ENCODE peak calls at places on chromosome 4, in ten cellular contexts. F is activated naive CD8-positive, alpha-beta T cell treated with anti-CD3 and anti-CD28 coated beads, Interleukin-2, amount 10 ng/mL, durations not matched to agents 7 days and 5 days; H is stimulated activated CD4-positive, alpha-beta T cell treated with anti-CD3 and anti-CD28 coated beads, TNF-alpha, amount 100 ng/mL, for 24 hours; T is activated CD4-positive, alpha-beta T cell treated with anti-CD3 and anti-CD28 coated beads, Interleukin-2, amount 10 ng/mL, durations not matched to agents 7 days and 5 days; M is hypothalamus; J is stimulated activated naive CD8-positive, alpha-beta T cell treated with anti-CD3 and anti-CD28 coated beads, Interleukin-15, Interleukin-2, amounts not matched to agents 100 U/mL and 50 U/mL, for 24 hours; O is sciatic nerve; U is WTC11; N is T-helper 9 cell; G is choroid plexus epithelial cell. E is an unnamed sample.
A peak's percentile ranks its signal among the peaks of the same experiment; 100 is the strongest.

GRCh38 chr4:62484357-62484756 is 1284.2 kb downstream of the ADGRL3 start:
- DNase-seq in F (no peak), H (no peak), T (no peak), M (no peak), J (no peak), O (no peak), U (no peak), N (no peak), G (no peak), E (no peak)

GRCh38 chr4:70765368-70765767 is 43.6 kb downstream of the RUFY3 start:
- DNase-seq in F (no peak), H (no peak), T (no peak), M (no peak), J (no peak), O (no peak), U (no peak), N (no peak), G (no peak), E (no peak)

GRCh38 chr4:147678796-147679549 is 5.0 kb downstream of the PRMT9 start:
- DNase-seq in F (no peak), H (no peak), T (no peak), M (no peak), J (peak; percentile 17), O (no peak), U (peak; percentile 74), N (no peak), G (peak; percentile 21), E (no peak)

GRCh38 chr4:21512351-21512750 is 436.2 kb downstream of the KCNIP4 start:
- DNase-seq in F (no peak), H (no peak), T (no peak), M (no peak), J (no peak), O (no peak), U (no peak), N (no peak), G (peak; percentile 85), E (peak; percentile 57)

GRCh38 chr4:54277691-54278090 is 48.6 kb downstream of the PDGFRA start:
- DNase-seq in F (no peak), H (no peak), T (no peak), M (no peak), J (no peak), O (no peak), U (no peak), N (no peak), G (peak; percentile 84), E (peak; percentile 84)

GRCh38 chr4:77990904-77991358 is 66.2 kb upstream of the FRAS1 start:
- DNase-seq in F (no peak), H (no peak), T (no peak), M (no peak), J (no peak), O (no peak), U (no peak), N (no peak), G (no peak), E (no peak)

GRCh38 chr4:111398906-111399330 is 746.3 kb upstream of the FAM241A start:
- DNase-seq in F (no peak), H (no peak), T (no peak), M (no peak), J (no peak), O (no peak), U (no peak), N (no peak), G (peak; percentile 1), E (no peak)

GRCh38 chr4:101328063-101328602 is 19.2 kb downstream of the PPP3CA start:
- DNase-seq in F (no peak), H (no peak), T (peak; percentile 48), M (no peak), J (no peak), O (no peak), U (no peak), N (no peak), G (peak; percentile 37), E (no peak)

GRCh38 chr4:18155062-18156041 is 133.8 kb upstream of the LCORL start:
- DNase-seq in F (no peak), H (no peak), T (no peak), M (no peak), J (no peak), O (no peak), U (no peak), N (no peak), G (no peak), E (no peak)

GRCh38 chr4:89823416-89823815 is 13.5 kb downstream of the SNCA start:
- DNase-seq in F (no peak), H (no peak), T (no peak), M (no peak), J (no peak), O (no peak), U (no peak), N (no peak), G (peak; percentile 63), E (peak; percentile 35)

GRCh38 chr4:2754848-2755820 is 1.0 kb downstream of the TNIP2 start:
- DNase-seq in F (no peak), H (no peak), T (no peak), M (no peak), J (no peak), O (no peak), U (no peak), N (no peak), G (no peak), E (no peak)

GRCh38 chr4:54497947-54498346 is 159.8 kb upstream of the KIT start:
- DNase-seq in F (no peak), H (no peak), T (no peak), M (no peak), J (no peak), O (no peak), U (no peak), N (no peak), G (no peak), E (no peak)

GRCh38 chr4:169032194-169032593 is 22.1 kb upstream of the CBR4 start:
- DNase-seq in F (no peak), H (no peak), T (no peak), M (no peak), J (no peak), O (no peak), U (no peak), N (no peak), G (no peak), E (no peak)

GRCh38 chr4:1512738-1513660 is 106.8 kb upstream of the NKX1-1 start:
- DNase-seq in F (peak; percentile 71), H (peak; percentile 17), T (peak; percentile 23), M (no peak), J (peak; percentile 74), O (no peak), U (peak; percentile 78), N (peak; percentile 45), G (peak; percentile 39), E (no peak)

GRCh38 chr4:13700196-13701140 is 72.9 kb upstream of the BOD1L1 start:
- DNase-seq in F (no peak), H (no peak), T (no peak), M (no peak), J (no peak), O (no peak), U (no peak), N (no peak), G (peak; percentile 65), E (peak; percentile 94)

GRCh38 chr4:100428051-100428450 is 89.8 kb downstream of the EMCN start:
- DNase-seq in F (no peak), H (no peak), T (no peak), M (no peak), J (no peak), O (no peak), U (no peak), N (no peak), G (peak; percentile 73), E (peak; percentile 88)

E was measured in M059J.